ENCODE peak calls at places on chromosome 18, in seven cellular contexts. One of them, this sample, is unnamed. For H3K9me3, the result is how much of the 10 kb centered on the place peaks cover.

GRCh38 chr18:79568543-79569205 is 110.9 kb upstream of the CTDP1 start:
- DNase-seq in A673: no peak
- DNase-seq in left ventricle myocardium inferior: no peak
- DNase-seq in fibroblast of lung: no peak
- DNase-seq in A549: no peak
- DNase-seq in OCI-LY7: no peak
- DNase-seq in HCT116: no peak
- DNase-seq in this sample: peak

GRCh38 chr18:30748541-30748940 is 294.0 kb downstream of the DSC3 start:
- DNase-seq in A673: no peak
- DNase-seq in fibroblast of lung: no peak
- DNase-seq in left ventricle myocardium inferior: no peak
- DNase-seq in OCI-LY7: no peak
- DNase-seq in A549: no peak
- DNase-seq in HCT116: no peak
- DNase-seq in this sample: no peak

GRCh38 chr18:62878305-62878704 is 163.0 kb downstream of the PHLPP1 start:
- DNase-seq in OCI-LY7: no peak
- DNase-seq in fibroblast of lung: no peak
- DNase-seq in A549: no peak
- DNase-seq in HCT116: no peak
- DNase-seq in left ventricle myocardium inferior: no peak
- DNase-seq in A673: peak
- DNase-seq in this sample: no peak

GRCh38 chr18:25737710-25738251 is 352.6 kb downstream of the SS18 start:
- DNase-seq in OCI-LY7: no peak
- DNase-seq in HCT116: peak
- DNase-seq in fibroblast of lung: peak
- DNase-seq in left ventricle myocardium inferior: no peak
- DNase-seq in A673: no peak
- DNase-seq in A549: no peak
- DNase-seq in this sample: no peak

GRCh38 chr18:55529581-55529980 is 58.4 kb downstream of the TCF4 start:
- DNase-seq in OCI-LY7: no peak
- DNase-seq in HCT116: no peak
- DNase-seq in A673: no peak
- DNase-seq in left ventricle myocardium inferior: no peak
- DNase-seq in fibroblast of lung: no peak
- DNase-seq in A549: no peak
- DNase-seq in this sample: no peak

GRCh38 chr18:49166327-49166726 is 215.6 kb upstream of the SMAD7 start:
- DNase-seq in A673: no peak
- DNase-seq in fibroblast of lung: no peak
- DNase-seq in HCT116: no peak
- DNase-seq in left ventricle myocardium inferior: no peak
- DNase-seq in OCI-LY7: no peak
- DNase-seq in A549: no peak
- DNase-seq in this sample: no peak

GRCh38 chr18:67864677-67865340 is 348.3 kb upstream of the DSEL start:
- DNase-seq in HCT116: no peak
- DNase-seq in A673: no peak
- DNase-seq in OCI-LY7: no peak
- DNase-seq in A549: no peak
- DNase-seq in left ventricle myocardium inferior: no peak
- DNase-seq in fibroblast of lung: peak
- DNase-seq in this sample: no peak

GRCh38 chr18:21303913-21304312 is 61.9 kb downstream of the GREB1L start:
- DNase-seq in A549: peak
- DNase-seq in OCI-LY7: no peak
- DNase-seq in HCT116: peak
- DNase-seq in fibroblast of lung: peak
- DNase-seq in A673: no peak
- DNase-seq in left ventricle myocardium inferior: no peak
- DNase-seq in this sample: no peak

GRCh38 chr18:59549797-59550516 is 147.3 kb downstream of the CCBE1 start:
- DNase-seq in A549: no peak
- DNase-seq in A673: no peak
- DNase-seq in OCI-LY7: no peak
- DNase-seq in left ventricle myocardium inferior: peak
- DNase-seq in HCT116: no peak
- DNase-seq in fibroblast of lung: no peak
- DNase-seq in this sample: peak

GRCh38 chr18:56235061-56235772 is 403.2 kb downstream of the TXNL1 start:
- DNase-seq in left ventricle myocardium inferior: no peak
- DNase-seq in OCI-LY7: peak
- DNase-seq in HCT116: no peak
- DNase-seq in A673: no peak
- DNase-seq in A549: no peak
- DNase-seq in fibroblast of lung: peak
- DNase-seq in this sample: no peak

GRCh38 chr18:72634500-72634899 is 90.4 kb upstream of the CBLN2 start:
- DNase-seq in left ventricle myocardium inferior: no peak
- DNase-seq in A549: no peak
- DNase-seq in A673: no peak
- DNase-seq in HCT116: no peak
- DNase-seq in OCI-LY7: no peak
- DNase-seq in fibroblast of lung: no peak
- DNase-seq in this sample: no peak
- TF ChIP-seq CTCF in left ventricle myocardium inferior: no peak
- TF ChIP-seq CTCF in A549: no peak
- TF ChIP-seq CTCF in A673: peak
- TF ChIP-seq CTCF in HCT116: no peak
- TF ChIP-seq CTCF in OCI-LY7: no peak
- TF ChIP-seq CTCF in fibroblast of lung: no peak
- TF ChIP-seq CTCF in this sample: no peak

GRCh38 chr18:65769653-65770052 is 18.8 kb downstream of the CDH7 start:
- DNase-seq in A673: no peak
- DNase-seq in OCI-LY7: no peak
- DNase-seq in left ventricle myocardium inferior: no peak
- DNase-seq in A549: no peak
- DNase-seq in HCT116: no peak
- DNase-seq in fibroblast of lung: no peak
- DNase-seq in this sample: no peak

GRCh38 chr18:65762556-65762955 is 11.7 kb downstream of the CDH7 start:
- DNase-seq in fibroblast of lung: no peak
- DNase-seq in HCT116: no peak
- DNase-seq in A673: peak
- DNase-seq in OCI-LY7: no peak
- DNase-seq in A549: no peak
- DNase-seq in left ventricle myocardium inferior: no peak
- DNase-seq in this sample: no peak

DNA sequence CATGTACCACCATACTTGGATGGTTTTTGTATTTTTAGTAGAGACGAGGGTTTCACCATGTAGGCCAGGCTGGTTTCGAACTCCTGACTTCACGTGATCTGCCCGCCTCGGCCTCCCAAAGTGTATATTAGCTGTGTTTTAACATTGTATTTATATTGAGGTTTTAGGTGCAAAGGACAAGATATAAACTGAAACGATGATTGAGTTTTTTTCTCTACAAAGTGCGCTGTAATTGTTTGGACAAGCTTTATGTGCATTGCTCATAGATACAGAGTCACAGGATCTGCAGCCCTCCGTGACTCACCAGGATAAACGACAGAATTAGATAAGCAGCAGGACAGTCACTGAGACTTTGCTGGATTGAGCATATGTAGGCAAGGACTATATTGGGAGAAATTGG is 17.6 kb downstream of the CDH7 start:
- DNase-seq in left ventricle myocardium inferior: no peak
- DNase-seq in A673: no peak
- DNase-seq in HCT116: no peak
- DNase-seq in A549: no peak
- DNase-seq in OCI-LY7: no peak
- DNase-seq in fibroblast of lung: no peak
- DNase-seq in this sample: no peak
- H3K9me3 ChIP-seq in left ventricle myocardium inferior: under half
- H3K9me3 ChIP-seq in A673: under half
- H3K9me3 ChIP-seq in HCT116: under half
- H3K9me3 ChIP-seq in A549: under half
- H3K9me3 ChIP-seq in OCI-LY7: under half
- H3K9me3 ChIP-seq in fibroblast of lung: under half
- H3K9me3 ChIP-seq in this sample: under half

GRCh38 chr18:45447364-45448265 is 167.7 kb upstream of the SLC14A2 start:
- DNase-seq in A673: no peak
- DNase-seq in HCT116: no peak
- DNase-seq in left ventricle myocardium inferior: no peak
- DNase-seq in A549: no peak
- DNase-seq in OCI-LY7: no peak
- DNase-seq in fibroblast of lung: no peak
- DNase-seq in this sample: no peak
- TF ChIP-seq CTCF in A673: no peak
- TF ChIP-seq CTCF in HCT116: no peak
- TF ChIP-seq CTCF in left ventricle myocardium inferior: no peak
- TF ChIP-seq CTCF in A549: no peak
- TF ChIP-seq CTCF in OCI-LY7: no peak
- TF ChIP-seq CTCF in fibroblast of lung: no peak
- TF ChIP-seq CTCF in this sample: no peak

DNA sequence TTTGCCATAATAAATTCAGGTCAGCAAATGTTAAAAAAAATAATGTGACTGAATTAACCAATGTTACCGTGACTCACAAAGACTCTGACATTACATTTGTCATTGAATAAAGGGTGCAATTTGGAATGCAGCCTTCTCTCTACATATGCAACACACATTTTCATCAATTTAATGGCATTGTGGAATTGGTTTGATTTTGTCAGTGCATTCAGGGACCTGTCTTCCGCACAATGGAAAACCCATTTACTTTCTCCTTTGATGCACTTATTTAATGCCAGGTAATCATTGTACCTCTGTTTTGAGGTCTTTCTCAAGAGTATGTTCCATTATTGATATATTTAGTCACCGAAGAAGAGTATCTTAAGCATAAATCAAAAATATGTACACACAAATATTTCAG is 1099.3 kb downstream of the SOCS6 start:
- DNase-seq in OCI-LY7: no peak
- DNase-seq in fibroblast of lung: no peak
- DNase-seq in A673: no peak
- DNase-seq in left ventricle myocardium inferior: no peak
- DNase-seq in A549: no peak
- DNase-seq in HCT116: no peak
- DNase-seq in this sample: no peak
- H3K9me3 ChIP-seq in OCI-LY7: under half
- H3K9me3 ChIP-seq in fibroblast of lung: under half
- H3K9me3 ChIP-seq in A673: under half
- H3K9me3 ChIP-seq in left ventricle myocardium inferior: under half
- H3K9me3 ChIP-seq in A549: under half
- H3K9me3 ChIP-seq in HCT116: under half
- H3K9me3 ChIP-seq in this sample: under half

DNA sequence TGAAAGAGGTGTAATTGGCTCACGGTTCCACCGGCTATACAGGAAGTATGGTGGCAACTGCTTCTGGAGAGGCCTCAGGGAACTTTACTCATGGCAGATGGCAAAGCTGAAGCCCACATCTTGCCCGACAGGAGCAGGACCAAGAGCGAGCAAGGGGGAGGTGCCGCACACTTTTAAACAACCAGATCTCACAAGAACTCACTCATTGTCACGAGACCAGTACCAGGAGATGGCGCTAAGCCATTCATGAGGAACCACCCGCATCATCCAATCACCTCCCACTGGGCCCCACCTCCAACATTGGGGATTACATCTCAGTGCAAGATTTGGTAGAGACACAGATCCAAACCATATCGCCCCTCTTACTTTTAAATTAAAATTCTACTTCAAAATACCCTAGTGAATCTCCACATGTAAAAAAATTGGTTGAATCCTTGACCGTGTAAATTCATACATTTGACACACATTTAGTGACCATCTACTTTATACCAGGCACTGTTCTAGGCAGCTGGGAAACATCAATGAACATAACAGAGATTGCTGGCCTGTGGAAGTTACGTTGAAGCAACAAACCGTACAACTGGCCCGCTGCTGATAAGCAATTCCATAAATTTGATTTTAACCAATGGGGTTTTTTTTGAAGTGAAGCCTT is 87.6 kb downstream of the ALPK2 start:
- DNase-seq in A549: no peak
- DNase-seq in HCT116: peak
- DNase-seq in OCI-LY7: no peak
- DNase-seq in A673: peak
- DNase-seq in left ventricle myocardium inferior: no peak
- DNase-seq in fibroblast of lung: peak
- DNase-seq in this sample: no peak
- TF ChIP-seq CTCF in A549: peak
- TF ChIP-seq CTCF in HCT116: peak
- TF ChIP-seq CTCF in OCI-LY7: peak
- TF ChIP-seq CTCF in A673: peak
- TF ChIP-seq CTCF in left ventricle myocardium inferior: peak
- TF ChIP-seq CTCF in fibroblast of lung: no peak
- TF ChIP-seq CTCF in this sample: no peak

GRCh38 chr18:31979714-31980113 is 36.8 kb upstream of the TRAPPC8 start:
- DNase-seq in fibroblast of lung: no peak
- DNase-seq in A673: no peak
- DNase-seq in left ventricle myocardium inferior: no peak
- DNase-seq in HCT116: no peak
- DNase-seq in A549: no peak
- DNase-seq in OCI-LY7: no peak
- DNase-seq in this sample: no peak

GRCh38 chr18:31977270-31977872 is 34.4 kb upstream of the TRAPPC8 start:
- DNase-seq in HCT116: peak
- DNase-seq in A673: peak
- DNase-seq in fibroblast of lung: peak
- DNase-seq in left ventricle myocardium inferior: no peak
- DNase-seq in OCI-LY7: peak
- DNase-seq in A549: peak
- DNase-seq in this sample: no peak

GRCh38 chr18:31976242-31976641 is 33.3 kb upstream of the TRAPPC8 start:
- DNase-seq in fibroblast of lung: no peak
- DNase-seq in A673: no peak
- DNase-seq in A549: no peak
- DNase-seq in OCI-LY7: no peak
- DNase-seq in left ventricle myocardium inferior: no peak
- DNase-seq in HCT116: no peak
- DNase-seq in this sample: no peak

GRCh38 chr18:31980863-31981262 is 37.8 kb upstream of the RNF125 start:
- DNase-seq in left ventricle myocardium inferior: no peak
- DNase-seq in fibroblast of lung: no peak
- DNase-seq in OCI-LY7: no peak
- DNase-seq in A549: no peak
- DNase-seq in HCT116: no peak
- DNase-seq in A673: no peak
- DNase-seq in this sample: no peak

DNA sequence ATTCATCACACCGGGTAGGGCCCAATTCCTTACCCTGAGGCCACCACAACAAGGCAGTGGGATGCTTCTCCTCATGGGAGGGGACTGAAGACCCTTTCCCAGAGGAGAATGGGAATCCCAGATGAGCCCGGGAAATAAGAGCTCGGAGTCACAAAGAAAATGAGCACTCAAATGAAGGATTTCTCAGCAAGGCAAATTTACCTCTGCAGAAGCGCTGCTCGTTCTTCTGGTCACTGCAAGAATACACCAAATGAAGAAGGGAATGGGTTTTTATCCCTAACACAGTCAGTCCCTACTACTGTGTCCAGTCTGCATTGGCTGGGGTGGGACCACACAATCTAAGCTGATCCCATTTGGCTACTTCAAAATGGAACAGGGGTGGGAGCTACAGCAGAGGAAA is 35.7 kb upstream of the TRAPPC8 start:
- DNase-seq in left ventricle myocardium inferior: no peak
- DNase-seq in HCT116: no peak
- DNase-seq in fibroblast of lung: no peak
- DNase-seq in A549: no peak
- DNase-seq in OCI-LY7: no peak
- DNase-seq in A673: no peak
- DNase-seq in this sample: no peak
- H3K9me3 ChIP-seq in left ventricle myocardium inferior: under half
- H3K9me3 ChIP-seq in HCT116: under half
- H3K9me3 ChIP-seq in fibroblast of lung: under half
- H3K9me3 ChIP-seq in A549: under half
- H3K9me3 ChIP-seq in OCI-LY7: under half
- H3K9me3 ChIP-seq in A673: under half
- H3K9me3 ChIP-seq in this sample: under half

This sample was measured in pancreas.